ENCODE peak calls at places on chromosomes 1 and 21, in seven cellular contexts. G is MM.1S, H is K562, I is fibroblast of lung, E is GM23248, P is PC-3, C is neural progenitor cell. A is an unnamed sample.

GRCh38 chr1:53682881-53683280 is 56.1 kb downstream of the GLIS1 start:
- DNase-seq in G (no peak), P (no peak), C (no peak), I (no peak), H (no peak), E (no peak), A (no peak)

GRCh38 chr1:158035976-158036583 is 42.6 kb downstream of the KIRREL1 start:
- DNase-seq in P (peak), I (peak), G (peak), C (peak), E (peak), H (peak), A (no peak)

GRCh38 chr1:204421441-204421840 is 9.8 kb upstream of the PPP1R15B start:
- DNase-seq in G (no peak), E (no peak), H (no peak), C (no peak), P (no peak), I (no peak), A (no peak)

GRCh38 chr1:7403265-7404045 is 367.6 kb upstream of the VAMP3 start:
- DNase-seq in G (no peak), P (no peak), E (no peak), C (no peak), H (no peak), I (no peak), A (no peak)

GRCh38 chr1:146007048-146007784 is 10.8 kb upstream of the TXNIP start:
- DNase-seq in P (peak), I (peak), G (peak), E (peak), H (peak), C (peak), A (peak)

GRCh38 chr1:206839857-206840256 is 25.6 kb upstream of the IL20 start:
- DNase-seq in I (peak), C (no peak), G (no peak), H (no peak), E (peak), P (no peak), A (no peak)

GRCh38 chr1:94578856-94579255 is 37.3 kb upstream of the F3 start:
- DNase-seq in I (peak), P (no peak), H (no peak), G (no peak), C (no peak), E (peak), A (no peak)

GRCh38 chr1:63679076-63679475 is 85.9 kb downstream of the PGM1 start:
- DNase-seq in E (peak), I (no peak), G (no peak), C (no peak), H (no peak), P (peak), A (no peak)

GRCh38 chr1:221439008-221439733 is 302.7 kb downstream of the DUSP10 start:
- DNase-seq in E (peak), P (peak), G (no peak), H (no peak), C (peak), I (peak), A (peak)

GRCh38 chr1:185360714-185361113 is 43.7 kb upstream of the IVNS1ABP start:
- DNase-seq in H (no peak), G (no peak), C (no peak), P (peak), I (peak), E (peak), A (no peak)

GRCh38 chr1:27564264-27564579 is 39.7 kb downstream of the AHDC1 start:
- DNase-seq in E (no peak), C (no peak), P (no peak), H (no peak), I (no peak), G (no peak), A (no peak)

GRCh38 chr1:111505641-111506119 is 2.2 kb upstream of the ADORA3 start:
- DNase-seq in P (no peak), H (no peak), I (no peak), C (no peak), E (no peak), G (peak), A (no peak)

GRCh38 chr1:237394263-237394662 is 352.3 kb downstream of the RYR2 start:
- DNase-seq in H (no peak), I (no peak), G (no peak), E (no peak), P (no peak), C (no peak), A (no peak)

GRCh38 chr1:151472852-151473731 is 13.8 kb upstream of the POGZ start:
- DNase-seq in C (peak), I (peak), H (peak), E (peak), G (no peak), P (peak), A (peak)

GRCh38 chr1:203197625-203198024 is 11.1 kb upstream of the CHI3L1 start:
- DNase-seq in E (peak), C (no peak), P (no peak), G (no peak), I (peak), H (no peak), A (no peak)

GRCh38 chr1:212566522-212567479 is 41.8 kb upstream of the ATF3 start:
- DNase-seq in I (peak), P (peak), G (peak), E (peak), H (peak), C (no peak), A (peak)

GRCh38 chr1:22051607-22052114 is 848 bp upstream of the CDC42 start:
- DNase-seq in H (no peak), P (no peak), G (no peak), I (no peak), E (no peak), C (no peak), A (no peak)

GRCh38 chr1:35717911-35718476 is 690 bp downstream of the C1orf216 start:
- DNase-seq in C (peak), G (no peak), P (peak), I (peak), H (peak), E (peak), A (no peak)

GRCh38 chr1:154178006-154178405 is 13.9 kb downstream of the TPM3 start:
- DNase-seq in G (no peak), H (peak), C (no peak), I (no peak), E (peak), P (no peak), A (no peak)

GRCh38 chr1:189616893-189617292 is 860.8 kb downstream of the BRINP3 start:
- DNase-seq in P (peak), G (no peak), H (no peak), I (peak), C (no peak), E (peak), A (no peak)

GRCh38 chr1:214296860-214297699 is 16.1 kb downstream of the SMYD2 start:
- DNase-seq in H (no peak), E (peak), C (no peak), P (peak), I (peak), G (peak), A (peak)

GRCh38 chr1:39632491-39633417 is 6.7 kb downstream of the HEYL start:
- DNase-seq in E (peak), P (peak), G (no peak), I (peak), C (peak), H (peak), A (peak)
- TF ChIP-seq EZH2 in E (no peak), P (no peak), G (no peak), I (no peak), C (no peak), H (no peak), A (no peak)

GRCh38 chr1:183277821-183278735 is 92.0 kb downstream of the LAMC2 start:
- DNase-seq in G (no peak), C (no peak), P (no peak), H (no peak), E (peak), I (peak), A (no peak)

GRCh38 chr1:183278736-183279591 is 92.9 kb downstream of the LAMC2 start:
- DNase-seq in C (no peak), I (peak), H (no peak), P (peak), G (no peak), E (peak), A (peak)

GRCh38 chr1:183274836-183275235 is 88.8 kb downstream of the LAMC2 start:
- DNase-seq in H (no peak), I (no peak), C (no peak), P (no peak), E (no peak), G (no peak), A (no peak)

GRCh38 chr1:183275322-183275721 is 89.3 kb downstream of the LAMC2 start:
- DNase-seq in E (no peak), P (no peak), H (no peak), G (no peak), I (no peak), C (no peak), A (no peak)

GRCh38 chr1:183276386-183276785 is 90.3 kb downstream of the LAMC2 start:
- DNase-seq in H (no peak), C (no peak), I (no peak), P (no peak), G (no peak), E (no peak), A (peak)
- H3K27ac ChIP-seq in H (no peak), C (no peak), I (no peak), P (no peak), G (no peak), E (no peak), A (peak)

DNA sequence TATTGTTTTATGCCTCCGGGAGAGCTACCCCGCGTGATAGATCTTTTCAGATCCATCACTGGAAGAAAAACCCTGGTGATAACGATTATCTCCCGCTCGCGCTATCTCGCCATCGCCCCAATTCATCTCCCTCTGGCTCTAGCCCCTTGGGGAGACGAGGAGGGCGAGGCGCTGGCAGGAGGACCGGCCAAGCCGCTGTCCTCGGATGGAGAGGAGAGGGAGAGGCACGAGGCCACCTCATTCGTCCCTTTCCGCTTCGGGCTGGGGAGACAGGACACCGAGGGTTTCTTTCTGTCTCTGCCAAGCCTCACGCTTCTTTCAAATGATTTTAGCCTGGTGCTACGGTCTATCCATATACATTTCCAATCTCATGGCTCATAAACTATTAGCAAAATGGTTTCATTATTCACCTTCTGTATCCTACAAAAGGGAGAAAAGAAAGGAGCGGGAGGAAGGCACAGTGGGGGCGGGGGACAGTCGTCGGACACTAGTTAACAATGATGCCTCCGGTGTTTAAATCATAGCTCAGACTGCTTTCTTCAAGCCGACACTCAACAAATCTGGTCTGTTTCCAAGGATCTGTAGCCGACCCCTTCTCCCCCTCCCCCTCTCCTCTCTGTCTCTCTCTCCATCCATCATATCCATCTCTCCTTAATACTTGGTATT is 415.1 kb upstream of the ESRRG start:
- DNase-seq in H (no peak), I (no peak), E (no peak), P (no peak), G (no peak), C (peak), A (no peak)
- TF ChIP-seq EZH2 in H (no peak), I (no peak), E (peak), P (no peak), G (no peak), C (peak), A (no peak)

GRCh38 chr21:46154155-46154954 is 1.0 kb downstream of the FTCD start:
- DNase-seq in C (no peak), G (no peak), P (no peak), E (no peak), H (no peak), I (no peak), A (no peak)

GRCh38 chr21:46151989-46152938 is 3.1 kb downstream of the FTCD start:
- DNase-seq in E (no peak), C (no peak), G (no peak), H (no peak), P (no peak), I (no peak), A (no peak)

GRCh38 chr21:46151261-46151988 is 4.0 kb downstream of the FTCD start:
- DNase-seq in G (no peak), I (no peak), E (no peak), H (no peak), P (no peak), C (no peak), A (no peak)

GRCh38 chr21:46153259-46154154 is 1.9 kb downstream of the FTCD start:
- DNase-seq in I (peak), H (peak), G (no peak), C (peak), P (peak), E (peak), A (no peak)

GRCh38 chr21:46152939-46153258 is 2.5 kb downstream of the FTCD start:
- DNase-seq in H (no peak), I (no peak), G (no peak), P (no peak), C (no peak), E (no peak), A (no peak)
- H3K27ac ChIP-seq in H (peak), I (no peak), G (no peak), P (no peak), C (no peak), E (no peak), A (no peak)

DNA sequence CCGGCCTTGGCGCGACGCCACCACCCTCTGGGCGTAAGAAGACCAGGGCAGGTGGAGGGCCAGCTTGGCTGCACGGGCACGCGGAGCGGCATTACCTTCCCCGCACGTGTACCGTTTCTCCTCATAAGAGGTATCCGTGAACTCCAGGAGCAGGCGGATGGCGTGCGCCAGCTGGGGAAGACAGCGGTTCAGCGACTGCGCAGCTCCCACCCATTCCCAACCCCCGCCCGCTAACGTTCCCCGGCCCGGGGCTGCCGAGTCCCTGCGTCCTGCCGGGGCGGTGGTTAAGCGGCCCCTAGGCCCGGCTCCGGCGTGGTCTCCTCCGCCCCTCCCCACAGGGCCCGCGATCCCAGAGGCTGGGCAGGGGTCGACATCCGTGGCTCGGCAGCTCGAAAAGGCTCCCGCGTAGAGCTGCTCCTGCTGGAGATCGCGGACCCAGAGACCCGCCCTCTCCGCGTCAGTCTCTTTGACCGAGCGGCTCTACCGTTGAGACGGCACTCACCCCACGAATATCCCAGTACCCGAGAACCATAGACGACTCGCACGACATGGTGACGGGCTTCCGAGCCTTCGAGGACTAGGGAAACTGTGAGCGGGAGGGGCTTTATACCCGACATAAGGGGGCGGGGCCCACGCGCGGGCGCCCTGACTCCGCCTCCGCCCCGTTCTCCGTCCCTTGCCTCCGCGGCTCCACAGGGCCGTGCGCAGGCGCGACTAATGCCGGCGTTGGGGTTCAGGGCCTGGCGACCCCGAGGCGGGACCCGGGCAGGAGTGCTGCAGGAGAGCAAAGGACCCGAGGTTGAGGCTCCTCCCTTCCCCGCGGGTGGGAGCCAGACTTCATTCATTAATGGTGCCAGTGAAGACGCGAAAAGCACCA is 862 bp downstream of the GSTM3 start:
- DNase-seq in C (peak), G (peak), E (peak), P (peak), H (peak), I (peak), A (peak)
- TF ChIP-seq EZH2 in C (peak), G (no peak), E (no peak), P (no peak), H (no peak), I (no peak), A (no peak)

DNA sequence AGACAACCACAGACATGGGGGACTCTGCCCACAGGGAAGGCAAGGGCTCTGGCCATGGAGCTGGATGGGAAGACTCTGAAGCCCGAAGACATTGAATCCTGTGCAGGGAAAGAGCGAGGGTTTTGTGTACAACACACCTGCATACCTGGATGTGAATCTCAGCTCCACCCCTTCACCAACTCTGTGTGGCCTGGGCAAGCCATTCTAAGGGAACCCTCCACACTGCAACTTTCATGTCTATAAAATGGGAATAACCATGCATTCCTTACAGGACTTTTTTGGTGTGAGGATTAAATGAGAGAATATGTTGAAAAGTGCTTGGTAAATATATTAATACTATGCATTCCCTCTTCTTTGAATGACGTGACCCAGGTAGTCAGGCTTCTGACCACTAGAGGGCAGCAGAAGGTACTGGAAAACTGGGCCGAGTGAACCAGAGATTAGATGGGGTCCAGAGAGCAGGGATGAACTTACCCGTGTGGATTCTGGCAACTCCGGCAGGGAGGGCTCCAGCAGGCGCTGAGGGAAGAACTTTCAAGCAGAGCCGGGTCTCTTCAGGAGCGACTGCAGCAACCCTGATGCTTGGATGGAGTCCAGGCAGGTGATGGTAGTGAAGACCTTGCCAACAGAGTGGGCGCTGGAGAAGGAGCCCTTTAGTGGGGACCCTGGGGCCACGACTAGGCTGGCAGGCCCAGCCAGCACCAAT is 908 bp upstream of the ELF3 start:
- DNase-seq in C (peak), H (peak), I (peak), G (peak), P (peak), E (peak), A (peak)
- H3K27ac ChIP-seq in C (no peak), H (no peak), I (no peak), G (no peak), P (peak), E (no peak), A (peak)

GRCh38 chr1:156858555-156858956 is 361 bp downstream of the INSRR start:
- DNase-seq in G (no peak), P (no peak), I (no peak), H (peak), E (no peak), C (peak), A (no peak)
- TF ChIP-seq EZH2 in G (no peak), P (no peak), I (peak), H (no peak), E (no peak), C (no peak), A (no peak)

GRCh38 chr1:18362150-18362549 is 118.6 kb upstream of the KLHDC7A start:
- DNase-seq in H (no peak), C (no peak), P (no peak), E (no peak), G (no peak), I (no peak), A (no peak)

GRCh38 chr1:18365099-18365705 is 115.5 kb upstream of the KLHDC7A start:
- DNase-seq in H (no peak), I (no peak), E (no peak), C (no peak), P (no peak), G (no peak), A (no peak)

GRCh38 chr1:18360251-18360650 is 120.5 kb upstream of the KLHDC7A start:
- DNase-seq in C (no peak), P (peak), G (no peak), E (no peak), H (no peak), I (no peak), A (no peak)

GRCh38 chr1:18358600-18358999 is 122.1 kb upstream of the KLHDC7A start:
- DNase-seq in G (no peak), C (no peak), P (no peak), E (no peak), H (no peak), I (no peak), A (no peak)

DNA sequence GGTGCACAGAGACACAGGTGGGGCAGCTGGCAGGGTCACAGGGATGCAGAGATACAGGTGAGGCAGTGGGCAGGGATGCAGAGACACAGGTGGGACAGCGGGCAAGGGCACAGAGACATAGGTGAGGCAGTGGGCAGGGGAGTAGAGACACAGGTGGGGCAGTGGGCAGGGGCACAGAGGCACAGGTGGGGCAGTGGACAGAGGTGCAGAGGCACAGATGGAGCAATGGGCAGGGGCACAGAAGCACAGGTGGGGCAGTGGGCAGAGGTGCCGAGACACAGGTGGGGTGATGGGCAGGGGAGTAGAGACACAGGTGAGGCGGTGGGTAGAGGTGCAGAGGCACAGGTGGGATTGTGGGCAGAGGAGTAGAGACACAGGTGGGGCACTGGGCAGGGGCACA is 117.3 kb upstream of the KLHDC7A start:
- DNase-seq in H (no peak), G (no peak), E (no peak), P (no peak), I (no peak), C (no peak), A (no peak)
- H3K27ac ChIP-seq in H (no peak), G (no peak), E (no peak), P (no peak), I (no peak), C (no peak), A (no peak)

GRCh38 chr21:34703566-34703965 is 34.8 kb downstream of the CLIC6 start:
- DNase-seq in H (no peak), P (no peak), E (no peak), C (no peak), G (no peak), I (no peak), A (no peak)
- TF ChIP-seq EZH2 in H (no peak), P (no peak), E (no peak), C (no peak), G (no peak), I (no peak), A (no peak)

GRCh38 chr1:166626711-166627110 is 212.6 kb upstream of the POGK start:
- DNase-seq in C (no peak), H (no peak), G (no peak), I (no peak), P (no peak), E (no peak), A (no peak)

GRCh38 chr1:166627583-166627982 is 211.7 kb upstream of the POGK start:
- DNase-seq in C (no peak), P (peak), I (no peak), H (no peak), E (no peak), G (no peak), A (no peak)

DNA sequence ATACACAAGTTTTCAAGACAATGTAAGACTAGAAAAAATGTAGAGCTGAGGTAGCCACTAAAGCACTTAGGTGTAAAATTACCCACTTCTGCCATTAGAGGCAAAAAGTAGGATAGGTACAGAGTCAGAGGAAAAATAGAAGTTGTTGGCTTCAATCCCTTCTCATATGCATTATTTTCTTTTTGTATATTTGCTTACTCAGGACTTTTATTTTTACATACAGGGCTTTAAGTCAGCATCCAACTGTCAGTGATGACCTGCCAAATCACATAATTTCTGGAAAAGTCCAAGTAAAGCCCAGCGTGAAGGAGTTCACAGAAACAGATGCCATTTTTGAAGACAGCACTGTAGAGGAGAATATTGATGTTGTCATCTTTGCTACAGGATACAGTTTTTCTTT is 211.0 kb upstream of the POGK start:
- DNase-seq in H (no peak), E (no peak), G (no peak), C (no peak), I (no peak), P (no peak), A (no peak)
- H3K27ac ChIP-seq in H (no peak), E (no peak), G (no peak), C (no peak), I (no peak), P (no peak), A (no peak)

A was measured in PC-9.